ENCODE peak calls at places on chromosomes 7 and 10, in five cellular contexts. One of them, this sample, is unnamed.

GRCh38 chr7:76310102-76310957 is 7.9 kb downstream of the HSPB1 start:
- DNase-seq in Peyer's patch: no peak
- DNase-seq in IMR-90: no peak
- DNase-seq in GM12891: no peak
- DNase-seq in HCT116: no peak
- DNase-seq in this sample: no peak

GRCh38 chr7:69534461-69535041 is 63.7 kb upstream of the AUTS2 start:
- DNase-seq in Peyer's patch: no peak
- DNase-seq in IMR-90: no peak
- DNase-seq in GM12891: no peak
- DNase-seq in HCT116: no peak
- DNase-seq in this sample: no peak

GRCh38 chr10:93074137-93074596 is 474 bp downstream of the CYP26A1 start:
- DNase-seq in Peyer's patch: no peak
- DNase-seq in IMR-90: no peak
- DNase-seq in GM12891: peak
- DNase-seq in HCT116: no peak
- DNase-seq in this sample: no peak

GRCh38 chr10:132666733-132667612 is 119.0 kb downstream of the NKX6-2 start:
- DNase-seq in Peyer's patch: no peak
- DNase-seq in IMR-90: peak
- DNase-seq in GM12891: no peak
- DNase-seq in HCT116: no peak
- DNase-seq in this sample: no peak

GRCh38 chr10:125684583-125684982 is 1.6 kb upstream of the TEX36 start:
- DNase-seq in Peyer's patch: no peak
- DNase-seq in IMR-90: no peak
- DNase-seq in GM12891: no peak
- DNase-seq in HCT116: no peak
- DNase-seq in this sample: no peak

GRCh38 chr7:44172803-44173424 is 16.3 kb downstream of the GCK start:
- DNase-seq in Peyer's patch: no peak
- DNase-seq in IMR-90: no peak
- DNase-seq in GM12891: no peak
- DNase-seq in HCT116: no peak
- DNase-seq in this sample: no peak

GRCh38 chr10:77024456-77024855 is 613.2 kb downstream of the KCNMA1 start:
- DNase-seq in Peyer's patch: no peak
- DNase-seq in IMR-90: no peak
- DNase-seq in GM12891: no peak
- DNase-seq in HCT116: no peak
- DNase-seq in this sample: no peak

GRCh38 chr7:27745064-27745583 is 5.2 kb downstream of the TAX1BP1 start:
- DNase-seq in Peyer's patch: no peak
- DNase-seq in IMR-90: peak
- DNase-seq in GM12891: no peak
- DNase-seq in HCT116: peak
- DNase-seq in this sample: peak

GRCh38 chr7:96236198-96237039 is 85.5 kb downstream of the SLC25A13 start:
- DNase-seq in Peyer's patch: no peak
- DNase-seq in IMR-90: peak
- DNase-seq in GM12891: no peak
- DNase-seq in HCT116: peak
- DNase-seq in this sample: no peak

GRCh38 chr7:270351-270983 is 19.5 kb upstream of the FOXL3 start:
- DNase-seq in Peyer's patch: no peak
- DNase-seq in IMR-90: no peak
- DNase-seq in GM12891: no peak
- DNase-seq in HCT116: no peak
- DNase-seq in this sample: no peak

GRCh38 chr10:67917683-67918082 is 33.2 kb downstream of the SIRT1 start:
- DNase-seq in Peyer's patch: no peak
- DNase-seq in IMR-90: no peak
- DNase-seq in GM12891: no peak
- DNase-seq in HCT116: no peak
- DNase-seq in this sample: no peak

GRCh38 chr10:14353291-14353913 is 22.7 kb upstream of the FRMD4A start:
- DNase-seq in Peyer's patch: no peak
- DNase-seq in IMR-90: no peak
- DNase-seq in GM12891: no peak
- DNase-seq in HCT116: no peak
- DNase-seq in this sample: no peak

GRCh38 chr10:7971949-7972348 is 82.5 kb upstream of the GATA3 start:
- DNase-seq in Peyer's patch: no peak
- DNase-seq in IMR-90: no peak
- DNase-seq in GM12891: no peak
- DNase-seq in HCT116: no peak
- DNase-seq in this sample: no peak

GRCh38 chr10:44935201-44935960 is 24.2 kb upstream of the RASSF4 start:
- DNase-seq in Peyer's patch: no peak
- DNase-seq in IMR-90: peak
- DNase-seq in GM12891: no peak
- DNase-seq in HCT116: no peak
- DNase-seq in this sample: no peak

GRCh38 chr10:22711373-22711772 is 3.0 kb downstream of the PIP4K2A start:
- DNase-seq in Peyer's patch: no peak
- DNase-seq in IMR-90: no peak
- DNase-seq in GM12891: no peak
- DNase-seq in HCT116: no peak
- DNase-seq in this sample: no peak

GRCh38 chr7:38744746-38745145 is 113.6 kb upstream of the AMPH start:
- DNase-seq in Peyer's patch: no peak
- DNase-seq in IMR-90: peak
- DNase-seq in GM12891: no peak
- DNase-seq in HCT116: no peak
- DNase-seq in this sample: peak

GRCh38 chr7:94374231-94374630 is 20.5 kb upstream of the COL1A2 start:
- DNase-seq in Peyer's patch: peak
- DNase-seq in IMR-90: peak
- DNase-seq in GM12891: no peak
- DNase-seq in HCT116: no peak
- DNase-seq in this sample: peak

GRCh38 chr7:7821517-7821916 is 103.1 kb upstream of the RPA3 start:
- DNase-seq in Peyer's patch: no peak
- DNase-seq in IMR-90: no peak
- DNase-seq in GM12891: no peak
- DNase-seq in HCT116: no peak
- DNase-seq in this sample: no peak

GRCh38 chr10:71684356-71685173 is 35.0 kb downstream of the C10orf105 start:
- DNase-seq in Peyer's patch: peak
- DNase-seq in IMR-90: no peak
- DNase-seq in GM12891: no peak
- DNase-seq in HCT116: peak
- DNase-seq in this sample: peak

GRCh38 chr7:24576171-24577052 is 3.2 kb downstream of the PALS2 start:
- DNase-seq in Peyer's patch: peak
- DNase-seq in IMR-90: peak
- DNase-seq in GM12891: no peak
- DNase-seq in HCT116: peak
- DNase-seq in this sample: peak

GRCh38 chr10:14822879-14823755 is 14.7 kb downstream of the CDNF start:
- DNase-seq in Peyer's patch: peak
- DNase-seq in IMR-90: peak
- DNase-seq in GM12891: peak
- DNase-seq in HCT116: peak
- DNase-seq in this sample: peak

GRCh38 chr10:31087855-31088254 is 56.2 kb upstream of the ZNF438 start:
- DNase-seq in Peyer's patch: no peak
- DNase-seq in IMR-90: no peak
- DNase-seq in GM12891: no peak
- DNase-seq in HCT116: no peak
- DNase-seq in this sample: no peak

GRCh38 chr7:97166308-97166707 is 48.8 kb downstream of the SDHAF3 start:
- DNase-seq in Peyer's patch: no peak
- DNase-seq in IMR-90: no peak
- DNase-seq in GM12891: no peak
- DNase-seq in HCT116: no peak
- DNase-seq in this sample: no peak

GRCh38 chr7:25894902-25895791 is 256.9 kb upstream of the NFE2L3 start:
- DNase-seq in Peyer's patch: peak
- DNase-seq in IMR-90: peak
- DNase-seq in GM12891: peak
- DNase-seq in HCT116: peak
- DNase-seq in this sample: peak

GRCh38 chr7:96143495-96144259 is 178.2 kb downstream of the SLC25A13 start:
- DNase-seq in Peyer's patch: no peak
- DNase-seq in IMR-90: no peak
- DNase-seq in GM12891: no peak
- DNase-seq in HCT116: no peak
- DNase-seq in this sample: no peak

DNA sequence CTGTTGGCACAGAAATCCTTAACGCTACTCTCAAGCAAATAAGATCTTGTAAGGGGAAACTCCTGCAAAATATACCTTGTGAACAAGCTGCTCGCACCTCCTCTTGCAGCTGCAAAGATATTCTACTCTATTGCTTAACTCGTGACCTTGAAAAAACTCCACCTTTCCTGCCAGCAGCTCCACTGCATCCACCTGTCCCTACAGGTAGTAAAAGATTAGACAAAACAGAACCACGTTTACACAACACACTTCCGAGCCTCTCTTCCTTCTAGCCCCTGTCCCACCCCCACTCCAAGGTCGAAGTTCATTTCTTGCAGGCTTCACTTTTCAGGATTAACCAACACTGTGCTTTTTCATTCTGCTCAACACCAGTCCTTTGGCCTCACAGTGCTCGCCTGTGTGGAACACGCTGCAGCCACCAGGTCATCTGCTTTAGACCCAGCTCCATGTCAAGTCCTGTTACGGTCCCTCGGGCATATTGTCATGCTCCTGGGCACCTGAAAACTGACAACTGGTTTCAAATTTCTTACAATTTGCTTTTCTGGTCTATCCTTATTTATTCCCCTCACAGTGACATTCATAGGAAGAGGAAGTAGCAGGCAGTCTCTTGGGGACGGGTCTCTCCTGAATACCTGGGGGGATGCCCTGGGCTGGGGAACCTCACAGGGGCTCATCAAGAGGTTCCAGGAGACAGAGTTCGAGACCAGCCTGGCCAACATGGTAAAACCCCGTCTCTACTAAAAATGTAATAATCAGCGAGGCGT is 165.8 kb upstream of the KLF14 start:
- DNase-seq in Peyer's patch: peak
- DNase-seq in IMR-90: no peak
- DNase-seq in GM12891: no peak
- DNase-seq in HCT116: no peak
- DNase-seq in this sample: no peak
- TF ChIP-seq POLR2A in Peyer's patch: peak
- TF ChIP-seq POLR2A in IMR-90: peak
- TF ChIP-seq POLR2A in GM12891: no peak
- TF ChIP-seq POLR2A in HCT116: peak
- TF ChIP-seq POLR2A in this sample: no peak

DNA sequence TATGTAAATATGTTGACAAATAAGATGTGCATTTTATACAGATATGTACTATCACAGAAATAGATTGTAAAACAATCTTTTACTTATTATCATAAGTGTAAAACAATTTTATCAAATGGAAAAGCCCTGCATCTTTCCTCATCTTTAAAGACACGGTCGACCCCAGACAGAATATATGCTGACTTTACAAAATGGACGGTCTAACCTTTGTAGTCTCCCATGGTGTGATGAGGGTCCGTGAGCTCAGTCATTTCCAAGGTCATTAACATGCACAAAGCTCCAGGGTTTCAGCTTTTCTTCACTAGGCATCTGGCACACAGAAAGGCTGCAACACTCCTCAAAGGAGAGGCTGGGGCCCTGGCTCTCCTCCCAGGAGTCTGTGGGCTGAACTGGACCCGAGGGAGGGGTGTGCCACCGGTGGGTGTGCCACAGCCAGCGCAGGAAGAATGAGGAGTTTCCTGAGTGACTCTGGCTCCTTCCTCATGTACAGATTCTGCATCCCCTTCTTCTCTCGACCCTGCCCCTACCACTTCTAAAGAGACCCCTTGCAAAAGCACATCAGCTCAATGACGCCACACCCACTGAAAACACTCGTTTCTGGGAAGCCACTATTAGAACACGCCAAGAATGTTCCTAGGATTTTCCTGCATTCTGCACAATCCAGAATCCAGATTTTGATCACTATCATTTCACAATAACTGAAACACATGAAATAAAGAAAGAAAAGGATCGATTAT is 26.2 kb upstream of the ABLIM1 start:
- DNase-seq in Peyer's patch: peak
- DNase-seq in IMR-90: peak
- DNase-seq in GM12891: no peak
- DNase-seq in HCT116: no peak
- DNase-seq in this sample: no peak
- TF ChIP-seq POLR2A in Peyer's patch: peak
- TF ChIP-seq POLR2A in IMR-90: no peak
- TF ChIP-seq POLR2A in GM12891: no peak
- TF ChIP-seq POLR2A in HCT116: no peak
- TF ChIP-seq POLR2A in this sample: no peak

DNA sequence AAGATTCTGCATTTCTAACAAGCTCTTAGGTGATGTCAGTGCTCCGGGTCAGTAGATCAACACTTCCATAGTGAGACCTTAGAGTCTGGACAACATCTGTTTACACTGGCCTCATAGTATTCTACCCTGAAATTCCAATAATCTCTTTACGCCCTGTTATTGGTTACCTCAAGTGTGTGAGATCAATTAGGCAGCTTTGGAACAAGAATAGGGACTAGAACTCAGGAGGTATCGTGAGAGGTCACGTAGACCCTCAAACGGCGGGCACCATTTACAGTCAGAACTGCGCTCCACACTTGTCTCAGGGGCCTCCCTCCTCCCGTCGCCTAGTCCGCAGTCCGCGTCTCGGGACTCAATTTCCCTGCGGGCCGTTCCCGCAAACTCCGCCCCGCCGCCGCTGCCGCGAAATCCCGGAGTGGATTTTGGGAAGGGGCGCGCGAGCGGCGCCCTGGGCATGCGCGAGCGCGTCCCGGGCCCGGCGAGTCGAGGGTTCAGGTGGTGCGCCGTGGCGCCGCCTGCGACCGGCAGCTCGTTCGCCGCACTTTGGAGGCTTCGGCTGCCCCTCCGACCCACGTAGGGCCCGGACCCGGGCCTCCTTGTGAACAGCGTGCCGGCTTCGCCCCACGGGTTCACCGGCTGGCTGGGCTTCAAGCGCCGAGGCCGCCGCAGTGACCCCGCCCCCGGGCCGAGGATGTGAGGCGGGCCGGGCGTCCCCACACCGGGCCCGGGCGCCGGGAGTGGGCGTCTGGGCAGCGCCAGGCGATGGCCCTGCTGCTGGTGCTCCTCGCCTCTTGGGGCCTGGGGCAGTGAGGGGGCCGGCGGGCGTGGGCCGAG is at the start of gene PLEKHA8:
- DNase-seq in Peyer's patch: peak
- DNase-seq in IMR-90: peak
- DNase-seq in GM12891: peak
- DNase-seq in HCT116: peak
- DNase-seq in this sample: peak
- TF ChIP-seq POLR2A in Peyer's patch: peak
- TF ChIP-seq POLR2A in IMR-90: no peak
- TF ChIP-seq POLR2A in GM12891: peak
- TF ChIP-seq POLR2A in HCT116: peak
- TF ChIP-seq POLR2A in this sample: peak

GRCh38 chr7:47586925-47587324 is 5.0 kb upstream of the TNS3 start:
- DNase-seq in Peyer's patch: no peak
- DNase-seq in IMR-90: no peak
- DNase-seq in GM12891: no peak
- DNase-seq in HCT116: no peak
- DNase-seq in this sample: no peak
- TF ChIP-seq POLR2A in Peyer's patch: no peak
- TF ChIP-seq POLR2A in IMR-90: no peak
- TF ChIP-seq POLR2A in GM12891: no peak
- TF ChIP-seq POLR2A in HCT116: no peak
- TF ChIP-seq POLR2A in this sample: no peak